ENCODE peak calls at places on chromosomes 12 and 14, in four cellular contexts. One of them, this sample, is unnamed.
A peak's percentile ranks its signal among the peaks of the same experiment; 100 is the strongest.

GRCh38 chr14:78195431-78195830 is 25.3 kb downstream of the NRXN3 start:
- DNase-seq in fibroblast of lung: no peak
- DNase-seq in neural progenitor cell: no peak
- DNase-seq in H9: no peak
- DNase-seq in this sample: no peak

GRCh38 chr12:32595251-32595650 is 83.8 kb upstream of the DNM1L start:
- DNase-seq in neural progenitor cell: no peak
- DNase-seq in fibroblast of lung: peak; percentile 46
- DNase-seq in H9: no peak
- DNase-seq in this sample: peak; percentile 26

GRCh38 chr14:56490379-56490778 is 89.2 kb upstream of the TMEM260 start:
- DNase-seq in H9: no peak
- DNase-seq in neural progenitor cell: peak; percentile 71
- DNase-seq in fibroblast of lung: peak; percentile 58
- DNase-seq in this sample: peak; percentile 83

GRCh38 chr12:52074006-52074405 is 4.2 kb downstream of the ATG101 start:
- DNase-seq in H9: no peak
- DNase-seq in neural progenitor cell: no peak
- DNase-seq in fibroblast of lung: peak; percentile 28
- DNase-seq in this sample: peak; percentile 13

GRCh38 chr12:10497602-10498001 is 8.1 kb upstream of the EIF2S3B start:
- DNase-seq in neural progenitor cell: no peak
- DNase-seq in H9: no peak
- DNase-seq in fibroblast of lung: peak; percentile 3
- DNase-seq in this sample: no peak

GRCh38 chr12:95998611-95999300 is 2.6 kb upstream of the HAL start:
- DNase-seq in H9: peak; percentile 64
- DNase-seq in neural progenitor cell: peak; percentile 77
- DNase-seq in fibroblast of lung: peak; percentile 69
- DNase-seq in this sample: peak; percentile 63

GRCh38 chr12:31658743-31659086 is 773 bp upstream of the ETFBKMT start:
- DNase-seq in H9: no peak
- DNase-seq in neural progenitor cell: no peak
- DNase-seq in fibroblast of lung: no peak
- DNase-seq in this sample: no peak

GRCh38 chr14:92496458-92496857 is 17.1 kb upstream of the RIN3 start:
- DNase-seq in fibroblast of lung: no peak
- DNase-seq in neural progenitor cell: no peak
- DNase-seq in H9: no peak
- DNase-seq in this sample: no peak

GRCh38 chr12:115570271-115570777 is 707.2 kb downstream of the MED13L start:
- DNase-seq in fibroblast of lung: peak; percentile 18
- DNase-seq in neural progenitor cell: peak; percentile 53
- DNase-seq in H9: no peak
- DNase-seq in this sample: peak; percentile 95

GRCh38 chr14:61489002-61489401 is 167.6 kb downstream of the PRKCH start:
- DNase-seq in H9: no peak
- DNase-seq in neural progenitor cell: no peak
- DNase-seq in fibroblast of lung: peak; percentile 55
- DNase-seq in this sample: no peak

DNA sequence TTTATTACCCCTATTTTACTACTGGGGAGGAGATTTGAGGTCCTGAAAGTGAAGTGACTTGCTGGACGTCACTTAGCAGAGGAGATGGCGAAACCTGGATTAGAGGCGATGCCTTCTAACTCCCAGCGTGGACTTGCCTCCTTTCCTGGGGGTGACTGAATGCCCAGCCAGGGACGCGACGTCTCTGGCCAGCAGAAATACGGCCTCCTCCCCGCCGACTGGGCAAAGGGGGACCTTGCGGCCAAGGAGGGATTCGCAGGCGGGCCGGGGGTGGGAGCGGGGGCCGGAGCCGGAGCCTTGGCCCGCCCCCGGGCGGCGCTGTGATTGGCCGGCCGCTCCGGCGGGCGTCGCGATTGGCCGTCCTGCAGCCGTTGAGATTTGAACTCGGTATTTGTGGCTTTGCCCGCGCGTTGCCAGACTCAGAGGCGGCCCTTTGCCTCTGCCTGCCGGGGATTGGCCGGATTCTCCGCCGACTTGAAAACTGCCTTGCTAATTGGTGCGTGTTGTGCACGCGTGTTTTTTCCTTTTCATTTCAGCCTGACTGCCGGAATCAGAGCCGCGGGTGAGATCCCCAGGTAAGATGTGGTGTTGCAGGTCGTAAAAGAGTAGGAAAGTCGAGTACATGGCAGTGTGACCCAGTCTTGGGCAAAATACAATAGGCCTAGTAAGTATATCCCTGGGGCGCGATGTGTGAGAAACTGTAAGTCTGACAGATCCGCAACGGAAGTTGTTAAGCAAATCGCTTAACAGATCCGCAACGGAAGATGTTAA is at the start of gene NCAPD2:
- DNase-seq in H9: peak; percentile 99
- DNase-seq in neural progenitor cell: peak; percentile 97
- DNase-seq in fibroblast of lung: peak; percentile 93
- DNase-seq in this sample: peak; percentile 94
- TF ChIP-seq CTCF in H9: no peak
- TF ChIP-seq CTCF in neural progenitor cell: peak; percentile 29
- TF ChIP-seq CTCF in fibroblast of lung: peak; percentile 8
- TF ChIP-seq CTCF in this sample: no peak

GRCh38 chr12:13178568-13179158 is 17.9 kb upstream of the EMP1 start:
- DNase-seq in neural progenitor cell: no peak
- DNase-seq in H9: no peak
- DNase-seq in fibroblast of lung: no peak
- DNase-seq in this sample: no peak
- H3K4me2 ChIP-seq in neural progenitor cell: no peak overlapping the region
- H3K4me2 ChIP-seq in H9: peak overlapping the region; percentile 55
- H3K4me2 ChIP-seq in fibroblast of lung: no peak overlapping the region
- H3K4me2 ChIP-seq in this sample: peak overlapping the region; percentile 83

DNA sequence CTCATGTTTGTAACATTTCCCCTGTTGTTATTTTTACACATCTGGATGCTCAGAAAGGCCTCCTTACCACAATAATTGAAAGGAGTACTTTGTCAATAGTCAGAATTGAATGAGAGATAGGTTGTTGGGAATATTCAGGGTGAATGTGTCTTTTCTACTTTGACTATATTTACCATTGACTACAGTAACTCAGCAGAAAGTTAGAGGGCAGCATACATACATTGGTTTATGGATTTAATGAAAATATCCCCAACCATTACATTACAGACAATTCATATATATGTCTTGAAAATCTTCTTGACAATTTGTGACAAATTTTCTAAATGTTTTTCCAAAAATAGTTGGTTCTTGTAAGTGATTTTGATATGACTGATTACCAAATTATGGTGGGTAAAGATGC is 97.7 kb downstream of the NTS start:
- DNase-seq in neural progenitor cell: no peak
- DNase-seq in fibroblast of lung: no peak
- DNase-seq in H9: no peak
- DNase-seq in this sample: peak; percentile 9
- TF ChIP-seq CTCF in neural progenitor cell: no peak
- TF ChIP-seq CTCF in fibroblast of lung: no peak
- TF ChIP-seq CTCF in H9: no peak
- TF ChIP-seq CTCF in this sample: peak; percentile 61

GRCh38 chr14:35695072-35695471 is 114.0 kb downstream of the RALGAPA1 start:
- DNase-seq in fibroblast of lung: no peak
- DNase-seq in H9: no peak
- DNase-seq in neural progenitor cell: no peak
- DNase-seq in this sample: no peak

GRCh38 chr14:35696575-35696974 is 112.5 kb downstream of the RALGAPA1 start:
- DNase-seq in H9: no peak
- DNase-seq in neural progenitor cell: no peak
- DNase-seq in fibroblast of lung: no peak
- DNase-seq in this sample: no peak

GRCh38 chr14:35696119-35696518 is 113.0 kb downstream of the RALGAPA1 start:
- DNase-seq in fibroblast of lung: no peak
- DNase-seq in H9: no peak
- DNase-seq in neural progenitor cell: no peak
- DNase-seq in this sample: no peak

GRCh38 chr14:35699791-35700444 is 109.2 kb downstream of the RALGAPA1 start:
- DNase-seq in neural progenitor cell: no peak
- DNase-seq in H9: no peak
- DNase-seq in fibroblast of lung: no peak
- DNase-seq in this sample: no peak

GRCh38 chr14:35695647-35696046 is 113.4 kb downstream of the RALGAPA1 start:
- DNase-seq in fibroblast of lung: no peak
- DNase-seq in H9: no peak
- DNase-seq in neural progenitor cell: no peak
- DNase-seq in this sample: no peak
- H3K4me2 ChIP-seq in fibroblast of lung: no peak overlapping the region
- H3K4me2 ChIP-seq in H9: no peak overlapping the region
- H3K4me2 ChIP-seq in neural progenitor cell: no peak overlapping the region
- H3K4me2 ChIP-seq in this sample: no peak overlapping the region

GRCh38 chr12:20798561-20798960 is 11.9 kb upstream of the SLCO1B3 start:
- DNase-seq in fibroblast of lung: no peak
- DNase-seq in H9: no peak
- DNase-seq in neural progenitor cell: peak; percentile 56
- DNase-seq in this sample: peak; percentile 15
- TF ChIP-seq CTCF in fibroblast of lung: peak; percentile 12
- TF ChIP-seq CTCF in H9: peak; percentile 78
- TF ChIP-seq CTCF in neural progenitor cell: peak; percentile 69
- TF ChIP-seq CTCF in this sample: no peak

GRCh38 chr12:73106896-73107295 is 834.7 kb downstream of the TRHDE start:
- DNase-seq in fibroblast of lung: no peak
- DNase-seq in neural progenitor cell: no peak
- DNase-seq in H9: no peak
- DNase-seq in this sample: peak; percentile 6
- H3K4me2 ChIP-seq in fibroblast of lung: no peak overlapping the region
- H3K4me2 ChIP-seq in neural progenitor cell: no peak overlapping the region
- H3K4me2 ChIP-seq in H9: no peak overlapping the region
- H3K4me2 ChIP-seq in this sample: peak overlapping the region; percentile 29

GRCh38 chr14:68895304-68895703 is 83.8 kb downstream of the ACTN1 start:
- DNase-seq in H9: no peak
- DNase-seq in fibroblast of lung: no peak
- DNase-seq in neural progenitor cell: no peak
- DNase-seq in this sample: no peak

GRCh38 chr14:68894802-68895201 is 84.3 kb downstream of the ACTN1 start:
- DNase-seq in H9: no peak
- DNase-seq in fibroblast of lung: peak; percentile 29
- DNase-seq in neural progenitor cell: no peak
- DNase-seq in this sample: no peak

GRCh38 chr14:68894123-68894522 is 85.0 kb downstream of the ACTN1 start:
- DNase-seq in fibroblast of lung: peak; percentile 47
- DNase-seq in neural progenitor cell: no peak
- DNase-seq in H9: no peak
- DNase-seq in this sample: no peak

GRCh38 chr14:68897559-68898160 is 81.4 kb downstream of the ACTN1 start:
- DNase-seq in neural progenitor cell: no peak
- DNase-seq in fibroblast of lung: no peak
- DNase-seq in H9: no peak
- DNase-seq in this sample: no peak

DNA sequence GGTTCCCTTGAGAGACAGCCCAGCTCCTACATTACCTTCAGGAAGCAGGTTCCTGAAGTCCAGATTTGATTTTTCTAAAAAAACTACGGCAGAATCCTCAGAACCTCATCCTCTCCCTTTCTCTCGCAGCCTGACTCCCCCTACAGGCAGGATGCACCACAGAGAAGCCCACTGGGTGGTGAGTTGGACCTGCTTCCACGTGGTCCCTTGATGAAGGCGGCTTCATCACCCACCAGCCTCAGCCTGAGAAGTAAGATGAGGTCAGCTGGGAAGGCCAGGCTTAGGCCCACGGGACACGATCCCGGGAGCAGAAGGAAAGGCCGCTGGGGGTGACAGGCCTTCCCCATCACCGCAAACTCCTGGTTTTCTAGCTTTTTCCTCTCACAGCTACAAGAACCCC is 83.0 kb downstream of the ACTN1 start:
- DNase-seq in H9: no peak
- DNase-seq in fibroblast of lung: no peak
- DNase-seq in neural progenitor cell: no peak
- DNase-seq in this sample: no peak
- TF ChIP-seq CTCF in H9: peak; percentile 60
- TF ChIP-seq CTCF in fibroblast of lung: peak; percentile 32
- TF ChIP-seq CTCF in neural progenitor cell: peak; percentile 34
- TF ChIP-seq CTCF in this sample: peak; percentile 60

GRCh38 chr12:53618340-53618739 is 7.8 kb downstream of the ATF7 start:
- DNase-seq in fibroblast of lung: no peak
- DNase-seq in H9: no peak
- DNase-seq in neural progenitor cell: no peak
- DNase-seq in this sample: no peak
- H3K4me2 ChIP-seq in fibroblast of lung: peak overlapping the region; percentile 88
- H3K4me2 ChIP-seq in H9: no peak overlapping the region
- H3K4me2 ChIP-seq in neural progenitor cell: no peak overlapping the region
- H3K4me2 ChIP-seq in this sample: peak overlapping the region; percentile 80

DNA sequence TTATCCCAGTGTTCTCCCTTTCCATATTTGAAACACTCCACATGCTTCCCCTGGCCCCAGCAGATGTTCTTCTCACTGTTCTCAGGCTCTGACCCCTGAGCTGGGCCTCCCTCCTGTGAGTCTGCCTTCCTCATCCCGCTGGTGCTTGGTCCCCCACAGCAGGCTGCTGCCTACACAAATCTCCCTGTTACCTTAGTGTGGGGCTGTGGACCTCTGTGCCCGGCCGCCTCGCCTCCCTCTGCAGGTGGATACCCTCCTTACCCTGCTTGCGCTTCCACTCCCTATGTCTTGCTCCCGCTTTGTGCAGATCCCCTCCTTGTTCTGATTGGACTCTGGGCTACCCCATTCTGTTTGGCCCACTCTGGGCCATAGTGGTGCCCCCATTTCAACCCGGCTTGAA is 6.9 kb downstream of the DERA start:
- DNase-seq in fibroblast of lung: no peak
- DNase-seq in neural progenitor cell: peak; percentile 18
- DNase-seq in H9: no peak
- DNase-seq in this sample: no peak
- TF ChIP-seq CTCF in fibroblast of lung: no peak
- TF ChIP-seq CTCF in neural progenitor cell: no peak
- TF ChIP-seq CTCF in H9: no peak
- TF ChIP-seq CTCF in this sample: no peak